ENCODE peak calls at places on chromosomes 2 and 18, in four cellular contexts. T is stomach, Q is HepG2, Z is neural progenitor cell. X is an unnamed sample.

GRCh38 chr2:21256006-21256405 is 132.2 kb downstream of the TDRD15 start:
- DNase-seq in T (no peak), Q (no peak), Z (peak; percentile 60), X (peak; percentile 28)

GRCh38 chr2:174951746-174952145 is 53.4 kb downstream of the CHN1 start:
- DNase-seq in T (no peak), Q (no peak), Z (peak; percentile 15), X (no peak)

GRCh38 chr2:53600835-53601234 is 166.8 kb upstream of the CHAC2 start:
- DNase-seq in T (no peak), Q (no peak), Z (no peak), X (no peak)

GRCh38 chr2:231294578-231295362 is 96.3 kb downstream of the ARMC9 start:
- DNase-seq in T (no peak), Q (no peak), Z (no peak), X (no peak)

GRCh38 chr2:163370169-163370886 is 365.5 kb downstream of the FIGN start:
- DNase-seq in T (no peak), Q (no peak), Z (no peak), X (no peak)

GRCh38 chr2:47784349-47784851 is 1.5 kb downstream of the MSH6 start:
- DNase-seq in T (no peak), Q (no peak), Z (peak; percentile 44), X (no peak)

GRCh38 chr2:62110415-62111025 is 85.4 kb upstream of the B3GNT2 start:
- DNase-seq in T (no peak), Q (no peak), Z (no peak), X (no peak)

GRCh38 chr2:25887624-25888242 is 9.4 kb upstream of the ASXL2 start:
- DNase-seq in T (no peak), Q (peak; percentile 43), Z (no peak), X (no peak)

GRCh38 chr2:43420310-43420903 is 175.4 kb downstream of the THADA start:
- DNase-seq in T (no peak), Q (peak; percentile 68), Z (no peak), X (no peak)

GRCh38 chr2:159946326-159946992 is 116.0 kb downstream of the PLA2R1 start:
- DNase-seq in T (no peak), Q (no peak), Z (no peak), X (no peak)

GRCh38 chr2:119266091-119266589 is 42.5 kb downstream of the STEAP3 start:
- DNase-seq in T (no peak), Q (no peak), Z (no peak), X (no peak)

GRCh38 chr2:203327918-203328734 is at the start of gene ABI2:
- DNase-seq in T (peak; percentile 76), Q (peak; percentile 84), Z (peak; percentile 98), X (peak; percentile 12)

GRCh38 chr2:73468376-73468775 is 82.7 kb downstream of the ALMS1 start:
- DNase-seq in T (no peak), Q (no peak), Z (no peak), X (no peak)

GRCh38 chr2:96245609-96246390 is 20.0 kb downstream of the TMEM127 start:
- DNase-seq in T (no peak), Q (no peak), Z (no peak), X (no peak)

GRCh38 chr18:48446582-48447225 is 37.5 kb upstream of the ZBTB7C start:
- DNase-seq in T (peak; percentile 88), Q (peak; percentile 66), Z (peak; percentile 92), X (peak; percentile 93)

GRCh38 chr18:8218263-8218662 is 391.0 kb upstream of the RAB12 start:
- DNase-seq in T (no peak), Q (no peak), Z (peak; percentile 52), X (no peak)

GRCh38 chr2:128638311-128638710 is 319.6 kb upstream of the HS6ST1 start:
- DNase-seq in T (peak; percentile 25), Q (no peak), Z (peak; percentile 64), X (no peak)

GRCh38 chr2:205800804-205801203 is 118.5 kb downstream of the NRP2 start:
- DNase-seq in T (peak; percentile 79), Q (no peak), Z (no peak), X (no peak)

GRCh38 chr2:217610411-217610814 is 392.4 kb downstream of the TNS1 start:
- DNase-seq in T (peak; percentile 59), Q (no peak), Z (no peak), X (no peak)

GRCh38 chr2:205405752-205406151 is 276.5 kb upstream of the NRP2 start:
- DNase-seq in T (no peak), Q (no peak), Z (no peak), X (no peak)

GRCh38 chr2:159518321-159519005 is 97.9 kb downstream of the BAZ2B start:
- DNase-seq in T (no peak), Q (no peak), Z (no peak), X (no peak)

GRCh38 chr2:109467701-109468100 is 146.1 kb downstream of the SEPTIN10 start:
- DNase-seq in T (no peak), Q (no peak), Z (no peak), X (no peak)

GRCh38 chr2:32706815-32707214 is 79.0 kb downstream of the TTC27 start:
- DNase-seq in T (no peak), Q (no peak), Z (no peak), X (no peak)

GRCh38 chr2:10549621-10550020 is 101.5 kb upstream of the ODC1 start:
- DNase-seq in T (no peak), Q (no peak), Z (no peak), X (no peak)

GRCh38 chr2:231708773-231709635 is 679 bp downstream of the PTMA start:
- DNase-seq in T (peak; percentile 50), Q (no peak), Z (peak; percentile 64), X (no peak)

GRCh38 chr2:24984912-24985311 is 13.2 kb upstream of the DNAJC27 start:
- DNase-seq in T (no peak), Q (no peak), Z (peak; percentile 64), X (no peak)

GRCh38 chr2:161208527-161209139 is 48.4 kb downstream of the TANK start:
- DNase-seq in T (no peak), Q (peak; percentile 37), Z (peak; percentile 2), X (no peak)
- H3K36me3 ChIP-seq in T (peaks cover 45% of the 10 kb centered on the region), Q (peaks cover 8% of the 10 kb centered on the region), Z (no peaks in the 10 kb centered on the region), X (peaks cover 37% of the 10 kb centered on the region)

DNA sequence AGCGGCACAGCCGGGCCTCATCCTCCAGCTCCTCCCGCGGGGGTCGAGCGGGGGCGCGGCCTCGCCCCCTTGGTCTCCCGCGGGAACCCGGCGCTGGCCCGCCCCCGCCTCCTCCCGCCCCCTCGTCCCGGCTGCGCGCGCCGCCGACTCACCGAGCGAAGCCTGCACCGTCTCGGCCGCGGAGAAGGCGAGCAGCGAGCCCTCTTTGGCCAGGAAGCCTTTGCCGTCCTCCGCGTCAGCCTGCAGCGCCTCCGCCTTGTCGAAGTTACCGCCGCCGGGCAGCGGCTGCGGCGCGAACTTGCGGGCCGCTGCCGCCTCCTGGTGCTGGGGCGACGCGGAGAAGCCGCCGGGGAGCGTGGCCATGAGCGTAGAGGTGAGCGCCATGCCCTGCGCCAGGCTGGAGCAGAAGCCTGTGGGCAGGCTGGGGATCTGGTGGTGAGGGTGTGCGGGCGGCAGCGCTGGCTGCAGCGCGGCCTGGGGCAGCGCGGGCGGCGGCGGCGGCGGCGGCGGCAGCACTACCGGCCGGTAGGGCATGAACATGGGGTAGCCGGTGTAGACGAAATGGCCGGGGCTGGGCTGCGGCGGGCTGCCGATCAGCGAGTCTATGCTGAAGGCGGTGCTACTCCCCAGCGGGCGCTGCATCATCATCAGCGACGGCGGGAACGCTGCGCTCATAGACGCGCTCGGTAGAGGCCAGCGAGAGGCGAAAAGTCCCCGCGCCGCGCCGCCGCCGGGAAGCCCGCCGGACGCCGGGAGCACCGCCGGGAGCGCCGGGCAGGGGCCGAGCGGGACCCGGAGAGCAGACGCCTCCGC is 683 bp downstream of the GBX2 start:
- DNase-seq in T (no peak), Q (no peak), Z (peak; percentile 86), X (no peak)
- TF ChIP-seq CTCF in T (no peak), Q (peak; percentile 76), Z (peak; percentile 35), X (no peak)

DNA sequence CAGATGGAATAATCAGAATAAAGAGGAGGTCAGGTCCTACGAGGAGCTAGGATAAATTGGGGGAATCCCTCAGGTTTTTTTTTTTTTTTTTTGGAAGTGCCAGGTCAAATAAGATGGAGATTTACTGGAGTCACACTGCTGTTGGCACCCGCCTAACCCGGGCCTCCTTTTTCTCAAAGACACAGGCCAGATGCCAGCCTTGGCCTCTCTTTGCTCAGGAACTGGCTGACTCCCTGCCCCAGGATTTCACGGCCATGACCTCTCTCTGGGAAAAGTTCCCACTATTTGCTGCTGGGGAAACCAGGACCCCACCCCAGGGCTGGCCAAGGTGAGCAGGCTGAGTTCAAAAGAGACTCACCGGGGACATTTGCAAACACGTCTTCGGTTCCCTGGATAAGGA is 2.5 kb downstream of the CD8A start:
- DNase-seq in T (peak; percentile 41), Q (no peak), Z (no peak), X (no peak)
- H3K27me3 ChIP-seq in T (peaks cover 67% of the 10 kb centered on the region), Q (peaks cover 58% of the 10 kb centered on the region), Z (peaks cover 77% of the 10 kb centered on the region), X (peaks cover 19% of the 10 kb centered on the region)

DNA sequence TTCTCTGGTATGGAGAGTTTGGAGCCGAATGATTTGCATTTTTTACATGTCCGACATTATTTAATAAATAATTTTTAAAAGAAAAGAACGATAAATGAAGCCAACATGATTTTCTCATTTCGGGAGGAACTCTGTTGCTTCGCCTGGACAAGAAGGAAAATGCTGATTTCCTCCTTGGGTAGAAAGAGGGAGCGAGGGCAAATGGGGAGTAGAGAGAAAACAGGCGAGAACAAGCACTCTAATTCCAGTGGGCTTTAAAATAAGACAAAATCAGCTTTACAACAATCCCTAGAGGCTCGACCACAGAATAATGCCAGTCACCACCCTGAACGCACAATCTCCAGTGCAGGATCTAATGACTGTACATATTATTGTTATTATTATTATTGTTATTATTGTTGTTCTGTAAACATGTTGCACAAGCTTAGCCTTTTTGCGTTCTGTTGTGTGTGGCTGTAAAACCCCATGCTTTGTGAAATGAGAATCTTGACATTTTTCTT is 3.7 kb downstream of the DLX1 start:
- DNase-seq in T (no peak), Q (no peak), Z (peak; percentile 4), X (no peak)
- H3K36me3 ChIP-seq in T (no peaks in the 10 kb centered on the region), Q (no peaks in the 10 kb centered on the region), Z (no peaks in the 10 kb centered on the region), X (no peaks in the 10 kb centered on the region)

DNA sequence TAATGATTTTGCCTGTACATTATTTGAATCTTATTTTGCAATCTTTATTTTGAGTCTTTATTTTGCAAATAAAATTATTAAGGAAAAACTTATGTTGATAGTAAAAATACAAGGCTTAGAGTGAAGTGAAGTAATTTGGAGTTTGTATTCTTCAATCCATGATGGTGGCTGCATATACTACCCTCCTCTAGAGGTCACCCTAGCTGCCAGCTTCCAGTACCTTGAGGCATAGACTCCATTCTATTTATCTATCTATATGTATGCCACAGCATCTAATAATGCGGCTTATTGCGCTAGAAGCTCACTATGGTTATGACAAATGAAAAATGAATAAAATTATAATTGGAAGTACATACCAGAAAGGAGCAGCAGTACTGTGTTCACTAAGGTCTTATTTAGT is 20.3 kb upstream of the HNMT start:
- DNase-seq in T (no peak), Q (no peak), Z (no peak), X (no peak)
- TF ChIP-seq CTCF in T (no peak), Q (no peak), Z (no peak), X (no peak)

GRCh38 chr2:105138643-105139042 is 100.8 kb downstream of the MRPS9 start:
- DNase-seq in T (no peak), Q (no peak), Z (no peak), X (no peak)

GRCh38 chr2:105135436-105135835 is 97.6 kb downstream of the MRPS9 start:
- DNase-seq in T (no peak), Q (no peak), Z (no peak), X (no peak)

GRCh38 chr2:105139556-105140236 is 101.8 kb downstream of the MRPS9 start:
- DNase-seq in T (no peak), Q (no peak), Z (no peak), X (no peak)

GRCh38 chr2:105134076-105134475 is 96.2 kb downstream of the MRPS9 start:
- DNase-seq in T (no peak), Q (no peak), Z (no peak), X (no peak)

GRCh38 chr2:105136394-105136793 is 98.5 kb downstream of the MRPS9 start:
- DNase-seq in T (no peak), Q (no peak), Z (no peak), X (no peak)
- H3K27me3 ChIP-seq in T (no peaks in the 10 kb centered on the region), Q (peaks cover 42% of the 10 kb centered on the region), Z (no peaks in the 10 kb centered on the region), X (no peaks in the 10 kb centered on the region)

X was measured in ascending aorta.